ENCODE peak calls at places on chromosomes 13 and 19, in ten cellular contexts. A is globus pallidus; M is activated T-helper 2 cell treated with anti-CD3 and anti-CD28 coated beads, Interferon-gamma antibody, Interleukin-2, Interleukin-4, amounts not matched to agents 10 μg/mL and 5 μg/mL and 100 μg/mL, durations not matched to agents 14 hours and 24 hours and 36 hours; E is AG04450; X is stimulated activated CD4-positive, alpha-beta T cell treated with anti-CD3 and anti-CD28 coated beads, TNF-alpha, amount 100 ng/mL, for 24 hours; S is AG09309; F is upper lobe of right lung; G is ascending aorta; I is T-cell; Z is stromal cell of bone marrow. T is an unnamed sample.

GRCh38 chr13:45967589-45967988 is 85.0 kb downstream of the ZC3H13 start:
- DNase-seq in A (no peak), M (no peak), E (no peak), X (no peak), S (no peak), F (no peak), G (no peak), I (no peak), Z (no peak), T (no peak)

GRCh38 chr13:54433511-54434206 is 1405.0 kb downstream of the OLFM4 start:
- DNase-seq in A (no peak), M (no peak), E (no peak), X (no peak), S (no peak), F (no peak), G (no peak), I (no peak), Z (no peak), T (no peak)

GRCh38 chr13:30652746-30653145 is 35.0 kb downstream of the USPL1 start:
- DNase-seq in A (no peak), M (no peak), E (no peak), X (no peak), S (no peak), F (no peak), G (no peak), I (no peak), Z (no peak), T (no peak)

GRCh38 chr19:13920940-13921744 is 15.1 kb downstream of the CC2D1A start:
- DNase-seq in A (peak), M (no peak), E (no peak), X (no peak), S (no peak), F (no peak), G (no peak), I (peak), Z (peak), T (no peak)

GRCh38 chr13:22801402-22802003 is 379.3 kb upstream of the SGCG start:
- DNase-seq in A (no peak), M (no peak), E (no peak), X (no peak), S (no peak), F (no peak), G (no peak), I (no peak), Z (no peak), T (no peak)

GRCh38 chr19:50723069-50723468 is at the start of gene CLEC11A:
- DNase-seq in A (no peak), M (no peak), E (peak), X (no peak), S (peak), F (no peak), G (no peak), I (no peak), Z (peak), T (peak)

GRCh38 chr19:51329411-51329810 is 12.5 kb downstream of the VSIG10L start:
- DNase-seq in A (no peak), M (no peak), E (no peak), X (no peak), S (no peak), F (no peak), G (no peak), I (no peak), Z (no peak), T (no peak)

GRCh38 chr19:35268546-35269424 is at the start of gene USF2:
- DNase-seq in A (peak), M (peak), E (no peak), X (no peak), S (no peak), F (peak), G (no peak), I (peak), Z (peak), T (peak)

GRCh38 chr19:16087940-16088339 is 11.6 kb downstream of the TPM4 start:
- DNase-seq in A (no peak), M (no peak), E (no peak), X (no peak), S (no peak), F (no peak), G (no peak), I (no peak), Z (no peak), T (no peak)

GRCh38 chr13:74555291-74556001 is 421.2 kb upstream of the KLF12 start:
- DNase-seq in A (no peak), M (no peak), E (no peak), X (no peak), S (no peak), F (no peak), G (no peak), I (no peak), Z (no peak), T (no peak)

GRCh38 chr19:36046443-36047050 is 7.5 kb downstream of the THAP8 start:
- DNase-seq in A (peak), M (no peak), E (no peak), X (no peak), S (no peak), F (no peak), G (no peak), I (no peak), Z (no peak), T (no peak)

GRCh38 chr19:45779231-45780145 is 2.8 kb downstream of the DMPK start:
- DNase-seq in A (no peak), M (peak), E (no peak), X (peak), S (no peak), F (peak), G (no peak), I (peak), Z (no peak), T (peak)

GRCh38 chr19:49180659-49181058 is 23.1 kb downstream of the TRPM4 start:
- DNase-seq in A (no peak), M (no peak), E (no peak), X (no peak), S (no peak), F (no peak), G (no peak), I (no peak), Z (no peak), T (no peak)

GRCh38 chr19:571127-571974 is 1.0 kb upstream of the BSG start:
- DNase-seq in A (no peak), M (peak), E (no peak), X (no peak), S (no peak), F (peak), G (no peak), I (no peak), Z (no peak), T (peak)

GRCh38 chr19:9128171-9128570 is 1.4 kb upstream of the OR7G3 start:
- DNase-seq in A (no peak), M (no peak), E (no peak), X (no peak), S (no peak), F (no peak), G (no peak), I (no peak), Z (no peak), T (no peak)

GRCh38 chr13:64675256-64675892 is 2554.8 kb downstream of the PCDH9 start:
- DNase-seq in A (no peak), M (no peak), E (peak), X (no peak), S (no peak), F (no peak), G (no peak), I (no peak), Z (no peak), T (no peak)

GRCh38 chr13:84405286-84405685 is 523.0 kb upstream of the SLITRK1 start:
- DNase-seq in A (no peak), M (no peak), E (no peak), X (no peak), S (no peak), F (no peak), G (no peak), I (no peak), Z (peak), T (no peak)

GRCh38 chr19:18444513-18444912 is 6.6 kb upstream of the ISYNA1 start:
- DNase-seq in A (no peak), M (no peak), E (no peak), X (no peak), S (no peak), F (no peak), G (no peak), I (no peak), Z (no peak), T (no peak)

GRCh38 chr13:39451860-39452301 is 151.1 kb downstream of the LHFPL6 start:
- DNase-seq in A (no peak), M (no peak), E (no peak), X (no peak), S (no peak), F (no peak), G (no peak), I (no peak), Z (no peak), T (no peak)

GRCh38 chr13:29513002-29513980 is 82.2 kb downstream of the SLC7A1 start:
- DNase-seq in A (no peak), M (no peak), E (no peak), X (no peak), S (no peak), F (peak), G (no peak), I (no peak), Z (no peak), T (no peak)

GRCh38 chr19:32976223-32976805 is 4.3 kb downstream of the FAAP24 start:
- DNase-seq in A (peak), M (peak), E (no peak), X (peak), S (peak), F (peak), G (no peak), I (peak), Z (peak), T (peak)